ENCODE peak calls at places on chromosomes 11 and 22, in four cellular contexts. Q, B, J and G are unnamed samples.

GRCh38 chr11:123718075-123718868 is 23.2 kb downstream of the ZNF202 start:
- DNase-seq in B (no peak), J (no peak), Q (no peak), G (no peak)

GRCh38 chr22:42282252-42282942 is 11.9 kb upstream of the TCF20 start:
- DNase-seq in Q (no peak), B (peak), J (no peak), G (no peak)

GRCh38 chr22:36464715-36465231 is 16.7 kb downstream of the TXN2 start:
- DNase-seq in Q (no peak), J (no peak), B (no peak), G (no peak)

GRCh38 chr22:47616396-47617020 is 854.1 kb downstream of the TBC1D22A start:
- DNase-seq in B (no peak), J (no peak), Q (no peak), G (no peak)

GRCh38 chr22:28600546-28601143 is 79.0 kb downstream of the TTC28 start:
- DNase-seq in B (no peak), J (peak), Q (peak), G (no peak)

GRCh38 chr22:23256986-23257888 is 76.9 kb downstream of the BCR start:
- DNase-seq in J (no peak), Q (no peak), B (peak), G (no peak)

GRCh38 chr11:7882860-7883259 is 48.2 kb downstream of the OR10A6 start:
- DNase-seq in J (no peak), Q (no peak), B (no peak), G (no peak)

GRCh38 chr11:23236846-23237550 is 376.7 kb upstream of the CCDC179 start:
- DNase-seq in J (no peak), Q (no peak), B (no peak), G (no peak)

GRCh38 chr22:33051960-33052839 is 6.0 kb downstream of the SYN3 start:
- DNase-seq in Q (no peak), J (no peak), B (no peak), G (no peak)

GRCh38 chr11:25860677-25861445 is 471.1 kb upstream of the ANO3 start:
- DNase-seq in B (no peak), J (peak), Q (no peak), G (no peak)

GRCh38 chr11:44727373-44728084 is 767 bp downstream of the TSPAN18 start:
- DNase-seq in J (peak), Q (peak), B (peak), G (peak)

GRCh38 chr11:57946628-57947027 is 77.1 kb upstream of the OR9Q1 start:
- DNase-seq in J (no peak), Q (no peak), B (no peak), G (no peak)

GRCh38 chr11:126115253-126115540 is 52.5 kb upstream of the CDON start:
- DNase-seq in Q (no peak), J (peak), B (peak), G (no peak)

GRCh38 chr11:2294340-2295290 is 7.1 kb downstream of the C11orf21 start:
- DNase-seq in B (peak), Q (no peak), J (no peak), G (no peak)

GRCh38 chr11:44269369-44270351 is 40.3 kb downstream of the ALX4 start:
- DNase-seq in J (no peak), Q (no peak), B (no peak), G (no peak)

GRCh38 chr11:406796-407650 is 7.8 kb downstream of the SIGIRR start:
- DNase-seq in J (peak), Q (peak), B (peak), G (peak)

GRCh38 chr22:49381595-49382450 is 445.9 kb downstream of the BRD1 start:
- DNase-seq in B (no peak), J (no peak), Q (no peak), G (no peak)

GRCh38 chr22:16807109-16807508 is 18.1 kb downstream of the XKR3 start:
- DNase-seq in J (no peak), Q (no peak), B (no peak), G (no peak)

GRCh38 chr11:64492561-64492960 is 98.5 kb upstream of the SLC22A12 start:
- DNase-seq in Q (peak), J (no peak), B (no peak), G (no peak)

GRCh38 chr11:13494051-13494450 is 1.7 kb downstream of the PTH start:
- DNase-seq in Q (no peak), J (no peak), B (no peak), G (no peak)

GRCh38 chr11:134207538-134208239 is 16.1 kb downstream of the NCAPD3 start:
- DNase-seq in J (peak), B (no peak), Q (peak), G (peak)

GRCh38 chr22:20052309-20053250 is 27.5 kb upstream of the DGCR8 start:
- DNase-seq in Q (no peak), B (no peak), J (no peak), G (no peak)

GRCh38 chr11:134463716-134464115 is 51.7 kb upstream of the B3GAT1 start:
- DNase-seq in J (no peak), B (no peak), Q (no peak), G (no peak)

GRCh38 chr11:44709281-44709562 is 17.5 kb upstream of the TSPAN18 start:
- DNase-seq in Q (no peak), B (peak), J (no peak), G (no peak)

GRCh38 chr11:362642-363442 is 6.5 kb upstream of the B4GALNT4 start:
- DNase-seq in Q (no peak), B (no peak), J (no peak), G (peak)

GRCh38 chr22:25081409-25081824 is 118.2 kb upstream of the CRYBB3 start:
- DNase-seq in Q (peak), J (peak), B (no peak), G (peak)
- TF ChIP-seq CTCF in Q (peak), J (peak), B (peak), G (no peak)

GRCh38 chr11:132782102-132782501 is 750.2 kb downstream of the OPCML start:
- DNase-seq in J (no peak), Q (no peak), B (no peak), G (no peak)

GRCh38 chr11:132780051-132780450 is 752.2 kb downstream of the OPCML start:
- DNase-seq in B (no peak), Q (no peak), J (no peak), G (no peak)

GRCh38 chr11:132784441-132784840 is 747.9 kb downstream of the OPCML start:
- DNase-seq in B (no peak), Q (no peak), J (no peak), G (no peak)

GRCh38 chr11:132777067-132777975 is 755.0 kb downstream of the OPCML start:
- DNase-seq in B (no peak), J (no peak), Q (no peak), G (no peak)

GRCh38 chr11:132779487-132779886 is 752.8 kb downstream of the OPCML start:
- DNase-seq in J (no peak), B (no peak), Q (no peak), G (no peak)
- TF ChIP-seq CTCF in J (no peak), B (no peak), Q (no peak), G (no peak)

GRCh38 chr11:61792310-61793083 is at the start of the genes FEN1 and TMEM258:
- DNase-seq in J (peak), Q (peak), B (peak), G (peak)
- TF ChIP-seq CTCF in J (no peak), Q (no peak), B (peak), G (no peak)

DNA sequence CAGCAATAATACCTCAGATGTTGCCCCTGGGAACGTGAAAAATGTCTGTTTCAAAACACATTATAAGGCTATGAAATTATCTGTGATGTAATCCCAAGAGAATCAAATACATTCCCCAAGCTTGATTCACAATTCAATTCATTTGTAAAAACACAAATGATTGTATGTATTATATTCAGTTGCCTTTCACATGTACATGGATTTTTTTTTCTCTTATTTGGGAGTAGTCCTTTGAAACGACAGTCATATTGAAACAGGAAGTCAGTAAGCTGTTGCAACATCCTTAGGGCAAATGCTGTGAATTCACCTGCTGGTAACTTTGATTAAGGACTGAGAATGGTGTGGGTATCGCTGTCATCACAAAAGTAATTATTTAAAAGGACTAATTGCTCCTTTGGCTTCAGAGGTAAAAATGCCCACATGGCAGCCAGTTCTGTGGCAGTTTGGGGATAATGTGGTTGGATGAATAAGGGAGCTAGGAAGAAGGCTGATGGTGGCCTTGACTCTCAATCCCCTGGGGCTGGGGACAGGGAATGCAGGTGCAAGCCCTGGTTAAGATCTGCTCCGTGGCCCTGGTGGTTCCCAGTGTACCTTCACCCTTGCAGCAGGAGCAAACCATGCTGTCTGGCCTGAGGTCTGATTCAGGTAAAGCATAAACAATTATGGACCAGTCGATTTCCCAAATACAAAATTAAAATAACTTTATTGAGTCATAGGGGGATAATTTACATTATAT is 13.3 kb downstream of the EHF start:
- DNase-seq in B (no peak), Q (peak), J (no peak), G (no peak)
- TF ChIP-seq CTCF in B (no peak), Q (no peak), J (no peak), G (no peak)

GRCh38 chr11:73162196-73162740 is 20.1 kb upstream of the FCHSD2 start:
- DNase-seq in Q (peak), J (no peak), B (no peak), G (no peak)
- TF ChIP-seq CTCF in Q (no peak), J (no peak), B (no peak), G (no peak)

GRCh38 chr11:100682247-100682969 is 4.7 kb upstream of the ARHGAP42 start:
- DNase-seq in B (no peak), J (peak), Q (no peak), G (no peak)
- TF ChIP-seq CTCF in B (peak), J (peak), Q (no peak), G (peak)